ENCODE peak calls at places on chromosomes 4 and X, in four cellular contexts. H, O, E and X are unnamed samples.

GRCh38 chr4:170004656-170005250 is 21.4 kb downstream of the MFAP3L start:
- DNase-seq in H (peak), O (peak), E (no peak), X (no peak)

GRCh38 chr4:184350213-184350817 is 124.0 kb downstream of the IRF2 start:
- DNase-seq in H (no peak), O (no peak), E (no peak), X (no peak)

GRCh38 chr4:13920901-13921300 is 293.4 kb upstream of the BOD1L1 start:
- DNase-seq in H (no peak), O (no peak), E (peak), X (peak)

GRCh38 chr4:53489279-53489889 is 101.9 kb downstream of the LNX1 start:
- DNase-seq in H (no peak), O (no peak), E (peak), X (peak)

GRCh38 chrX:40947276-40947675 is 138.0 kb upstream of the USP9X start:
- DNase-seq in H (no peak), O (no peak), E (peak), X (peak)

GRCh38 chrX:3638280-3638873 is 75.1 kb downstream of the PRKX start:
- DNase-seq in H (peak), O (peak), E (peak), X (peak)

GRCh38 chrX:70444326-70445196 is at the start of gene DLG3:
- DNase-seq in H (peak), O (no peak), E (peak), X (peak)

GRCh38 chr4:94253036-94253435 is 45.4 kb downstream of the SMARCAD1 start:
- DNase-seq in H (no peak), O (no peak), E (peak), X (peak)

GRCh38 chr4:115851918-115852766 is 738.7 kb upstream of the NDST4 start:
- DNase-seq in H (peak), O (peak), E (peak), X (no peak)

GRCh38 chrX:70454441-70455365 is 10.1 kb downstream of the DLG3 start:
- DNase-seq in H (peak), O (peak), E (peak), X (peak)

GRCh38 chr4:971670-972500 is 1.5 kb downstream of the DGKQ start:
- DNase-seq in H (no peak), O (no peak), E (no peak), X (no peak)
- H3K23ac ChIP-seq in H (no peak), O (peak), E (no peak), X (peak)

DNA sequence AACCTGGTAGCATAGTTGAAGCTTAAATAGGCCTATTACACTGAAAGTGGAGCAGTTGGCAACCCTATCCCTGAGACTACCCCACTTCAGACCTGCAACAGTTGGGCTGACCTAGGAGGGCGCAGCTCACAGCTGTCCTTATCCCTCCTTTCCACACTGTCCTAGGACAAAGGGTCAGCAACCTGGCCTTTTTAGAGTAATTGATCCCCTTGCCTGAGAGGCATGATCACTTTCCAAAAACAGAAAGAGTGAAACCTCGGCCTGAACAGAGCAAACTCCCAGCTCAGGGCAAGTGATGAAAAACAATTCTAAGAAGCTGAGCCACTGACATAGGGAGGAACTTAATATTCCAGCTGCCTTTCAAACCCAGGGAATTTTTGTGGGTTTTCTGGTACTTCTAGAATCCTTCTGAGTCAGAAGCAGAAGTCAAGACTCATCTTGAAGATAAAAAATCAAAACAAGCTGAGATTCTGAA is 94.9 kb upstream of the MYOZ2 start:
- DNase-seq in H (no peak), O (no peak), E (peak), X (peak)
- H3K4me3 ChIP-seq in H (no peak), O (no peak), E (no peak), X (no peak)

GRCh38 chr4:88880001-88880400 is 177.0 kb downstream of the FAM13A start:
- DNase-seq in H (no peak), O (no peak), E (no peak), X (no peak)
- H3K23ac ChIP-seq in H (no peak), O (no peak), E (no peak), X (no peak)

DNA sequence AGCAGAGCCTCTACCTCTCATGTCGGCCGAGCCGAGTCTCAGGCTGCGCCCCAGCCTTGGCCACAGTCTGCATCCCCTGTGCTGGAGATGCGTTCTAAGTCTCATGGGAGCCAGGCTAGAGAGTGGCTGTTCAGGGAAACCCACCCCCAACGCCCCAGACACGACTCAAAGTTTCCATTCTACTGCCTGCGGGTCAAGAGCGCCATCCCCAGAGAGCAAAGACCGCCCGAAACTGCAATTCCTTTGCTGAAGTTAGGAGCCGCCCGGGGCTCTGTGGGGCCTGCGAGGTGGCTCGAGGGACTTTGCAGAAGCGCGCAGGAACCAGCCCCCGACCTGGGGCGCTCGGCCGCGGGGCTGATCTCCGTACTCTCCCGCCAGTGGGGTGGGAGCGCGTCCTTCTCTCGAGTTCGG is 10.0 kb upstream of the ELF4 start:
- DNase-seq in H (no peak), O (no peak), E (peak), X (no peak)
- H3K4me3 ChIP-seq in H (peak), O (peak), E (peak), X (peak)

DNA sequence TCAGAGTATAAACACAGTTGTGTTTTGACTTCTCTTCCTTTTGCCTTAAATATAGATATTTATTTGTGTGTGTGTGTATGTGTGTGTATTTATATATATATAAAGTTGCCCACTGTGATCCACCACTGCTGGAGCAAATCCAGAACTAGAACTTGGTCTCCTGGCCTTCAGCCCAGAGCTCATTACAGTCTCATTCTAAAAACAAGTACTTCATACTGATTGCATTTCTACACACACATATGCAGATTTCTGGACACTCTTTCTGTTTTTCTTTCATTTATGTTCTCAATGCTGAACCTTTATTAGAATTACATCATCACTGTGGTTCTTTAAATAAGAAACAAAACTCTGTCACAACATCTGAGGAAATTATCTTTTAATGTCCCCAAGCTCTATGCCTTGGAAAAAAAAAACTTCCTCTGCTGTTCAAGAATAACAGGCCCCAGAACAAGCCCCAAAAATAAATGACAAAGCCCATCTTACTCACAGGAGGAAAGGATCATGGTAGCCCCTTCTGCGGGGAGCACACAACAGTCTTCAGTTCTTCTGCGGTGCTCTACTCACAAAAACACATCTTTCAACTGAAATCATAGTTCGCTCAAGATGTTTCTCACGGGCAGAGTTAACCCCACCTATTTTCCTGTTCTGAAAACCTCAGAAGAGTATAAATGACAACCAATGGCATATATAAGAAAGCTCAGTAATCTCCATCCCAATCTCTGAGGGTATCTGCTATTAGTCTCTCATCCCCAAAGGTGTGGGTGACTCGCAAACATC is at the start of gene TXK:
- DNase-seq in H (no peak), O (no peak), E (no peak), X (peak)
- H3K23ac ChIP-seq in H (no peak), O (no peak), E (no peak), X (no peak)

GRCh38 chrX:39396358-39396995 is 595.2 kb downstream of the MID1IP1 start:
- DNase-seq in H (no peak), O (no peak), E (no peak), X (no peak)

GRCh38 chrX:39399387-39399786 is 598.1 kb downstream of the MID1IP1 start:
- DNase-seq in H (no peak), O (no peak), E (no peak), X (no peak)

GRCh38 chrX:39398973-39399268 is 597.7 kb downstream of the MID1IP1 start:
- DNase-seq in H (no peak), O (no peak), E (no peak), X (no peak)

GRCh38 chrX:39398215-39398972 is 597.1 kb downstream of the MID1IP1 start:
- DNase-seq in H (no peak), O (no peak), E (no peak), X (no peak)

DNA sequence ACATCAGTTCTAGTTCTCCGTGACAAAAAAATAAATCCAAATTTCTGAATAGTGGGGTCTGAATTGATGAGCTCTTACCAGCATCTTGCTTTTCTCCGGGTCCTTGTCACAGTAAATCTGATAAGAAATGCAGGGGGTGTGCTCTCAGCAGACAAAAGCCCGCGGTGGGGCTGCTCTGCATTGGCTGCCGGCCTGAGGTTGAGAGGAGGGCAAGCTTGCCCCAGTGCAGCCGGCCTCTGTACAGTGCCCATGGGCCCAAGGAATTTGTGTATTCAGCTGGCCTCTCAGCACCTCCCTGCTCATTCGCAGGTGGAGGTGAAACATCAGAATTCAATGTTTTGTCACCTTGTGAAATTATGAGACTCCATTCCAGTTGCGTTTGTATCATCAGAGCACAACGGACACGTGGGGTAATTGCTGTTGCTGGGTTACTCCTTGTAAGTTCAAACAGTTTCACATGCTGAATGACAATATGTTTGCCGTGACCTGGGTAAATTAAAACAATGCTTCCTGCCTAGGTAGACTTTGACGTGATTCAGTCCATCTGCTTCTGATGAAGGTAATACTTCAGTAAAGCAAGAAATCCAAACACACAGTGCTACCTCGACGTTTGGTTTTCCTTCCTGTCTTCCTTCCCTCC is 596.4 kb downstream of the MID1IP1 start:
- DNase-seq in H (no peak), O (no peak), E (no peak), X (no peak)
- H3K4me3 ChIP-seq in H (no peak), O (no peak), E (no peak), X (no peak)

GRCh38 chr4:55124337-55125076 is 888 bp downstream of the KDR start:
- DNase-seq in H (peak), O (peak), E (peak), X (no peak)

GRCh38 chr4:55123791-55124190 is 1.6 kb downstream of the KDR start:
- DNase-seq in H (no peak), O (no peak), E (no peak), X (no peak)

GRCh38 chr4:55125763-55126541 is 557 bp upstream of the KDR start:
- DNase-seq in H (peak), O (no peak), E (peak), X (no peak)

GRCh38 chr4:55127053-55127452 is 1.7 kb upstream of the KDR start:
- DNase-seq in H (no peak), O (no peak), E (no peak), X (no peak)

GRCh38 chr4:55125087-55125721 is at the start of gene KDR:
- DNase-seq in H (peak), O (peak), E (peak), X (no peak)
- H3K23ac ChIP-seq in H (no peak), O (peak), E (no peak), X (no peak)

GRCh38 chr4:176817222-176817621 is 24.5 kb upstream of the VEGFC start:
- DNase-seq in H (no peak), O (no peak), E (no peak), X (no peak)
- H3K4me3 ChIP-seq in H (no peak), O (peak), E (no peak), X (no peak)

DNA sequence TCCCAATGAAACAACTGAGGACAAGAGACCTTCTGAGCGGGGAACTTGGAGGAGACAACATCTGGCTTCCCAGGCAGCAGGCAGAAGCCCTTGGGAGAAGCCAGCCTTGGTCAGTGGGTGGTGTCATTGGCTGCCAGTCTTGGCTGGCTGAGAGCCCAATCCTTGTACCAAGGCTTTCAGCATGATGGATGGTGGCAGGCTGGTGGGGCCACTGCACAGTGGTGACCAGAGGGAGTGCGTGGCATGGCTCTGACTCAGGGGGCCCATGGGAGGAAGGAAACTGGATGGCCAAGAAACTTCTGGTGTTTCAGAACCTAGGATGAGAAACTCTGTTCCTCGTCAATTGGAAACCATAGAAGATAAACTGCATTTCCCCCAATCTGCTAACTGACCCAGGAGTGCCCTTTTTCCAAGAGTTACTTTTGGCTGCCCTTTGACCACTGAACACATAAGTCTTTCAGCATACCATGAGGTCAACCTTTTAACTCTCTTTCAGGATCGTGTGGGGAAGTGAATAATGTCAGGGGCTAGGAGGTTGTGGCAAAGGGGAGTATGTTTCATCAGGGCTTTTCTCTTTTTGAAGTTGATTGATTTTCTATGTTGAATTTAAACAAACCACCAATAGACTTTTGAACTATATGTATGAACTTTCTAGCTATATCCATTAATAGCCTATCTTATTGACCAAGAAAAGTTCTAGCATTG is 60.9 kb downstream of the SOWAHB start:
- DNase-seq in H (no peak), O (no peak), E (peak), X (no peak)
- H3K23ac ChIP-seq in H (no peak), O (no peak), E (peak), X (no peak)

DNA sequence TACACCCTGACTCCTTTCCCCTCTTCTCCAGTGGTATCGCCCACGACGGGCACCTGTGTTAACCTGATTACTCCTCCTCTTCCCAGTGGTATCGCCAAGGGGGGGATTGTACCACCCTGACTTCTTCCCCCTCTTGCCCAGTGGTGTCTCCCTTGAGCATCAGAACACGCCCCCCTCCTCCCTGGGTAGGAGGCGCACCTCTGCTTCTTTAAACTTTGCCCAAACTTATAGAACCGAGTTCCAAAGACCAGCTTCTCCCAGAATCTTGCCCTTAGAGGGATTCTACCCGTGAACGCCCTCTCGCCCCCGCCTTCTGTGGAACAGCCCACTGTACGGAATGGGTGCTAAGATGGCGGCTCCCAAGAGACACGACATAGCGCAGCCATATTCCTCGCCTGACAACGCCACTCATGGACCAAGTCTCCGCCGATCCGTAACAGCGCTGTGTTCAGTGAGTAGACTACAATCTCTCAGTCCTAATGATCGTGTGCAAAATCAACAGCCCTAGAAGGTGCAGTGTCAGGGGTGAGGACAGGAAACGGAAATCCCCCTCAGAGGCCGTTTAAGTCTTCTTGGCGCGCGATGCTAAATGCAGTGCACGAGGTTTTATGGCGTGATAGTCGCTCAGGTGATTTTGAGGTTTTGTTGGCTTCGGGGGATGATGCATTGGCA is 4.2 kb upstream of the ZNF157 start:
- DNase-seq in H (peak), O (peak), E (peak), X (peak)
- H3K4me3 ChIP-seq in H (peak), O (peak), E (peak), X (peak)